ENCODE peak calls at places on chromosomes 13 and 19, in four cellular contexts. V is H1, Y is K562, B is HepG2. F is an unnamed sample.

GRCh38 chr13:44519642-44520041 is 56.5 kb downstream of the TSC22D1 start:
- DNase-seq in B (no peak), Y (no peak), V (no peak), F (no peak)

GRCh38 chr19:33788676-33789075 is 8.0 kb upstream of the KCTD15 start:
- DNase-seq in V (no peak), Y (no peak), B (no peak), F (no peak)

GRCh38 chr19:48190288-48191284 is 20.1 kb downstream of the ZSWIM9 start:
- DNase-seq in V (peak), B (peak), Y (peak), F (no peak)

GRCh38 chr13:63490149-63490548 is 2074.5 kb upstream of the PCDH20 start:
- DNase-seq in V (no peak), Y (no peak), B (no peak), F (no peak)

GRCh38 chr13:76790519-76791289 is 95.5 kb downstream of the KCTD12 start:
- DNase-seq in V (no peak), B (no peak), Y (no peak), F (no peak)

GRCh38 chr13:22451345-22451744 is 729.4 kb upstream of the SGCG start:
- DNase-seq in B (peak), V (no peak), Y (no peak), F (no peak)

GRCh38 chr19:44735011-44735410 is 13.5 kb upstream of the BCL3 start:
- DNase-seq in B (no peak), Y (no peak), V (no peak), F (no peak)

GRCh38 chr19:29807870-29808405 is 3.9 kb upstream of the CCNE1 start:
- DNase-seq in V (no peak), Y (no peak), B (no peak), F (no peak)

DNA sequence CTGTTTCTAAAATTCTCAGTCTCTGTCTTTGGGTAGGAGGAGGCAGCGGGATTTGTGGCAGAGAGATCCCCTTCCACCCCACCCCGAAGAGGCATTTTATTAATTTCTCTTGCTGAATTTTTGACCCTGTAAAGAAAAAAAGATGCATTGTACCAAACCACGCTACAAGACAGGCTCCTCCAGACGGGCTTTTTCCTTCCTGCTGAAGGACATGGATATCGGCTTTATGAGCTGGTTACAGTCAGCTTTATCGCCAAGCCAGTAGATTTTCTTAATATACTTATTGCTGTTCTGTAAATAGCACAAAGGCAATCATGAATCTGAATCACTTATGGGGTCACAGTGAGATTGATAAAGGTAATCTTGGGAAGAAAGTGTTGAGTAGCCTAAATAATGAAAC is 24.5 kb downstream of the MBNL2 start:
- DNase-seq in B (no peak), Y (no peak), V (no peak), F (no peak)
- TF ChIP-seq CBX5 in B (no peak), Y (no peak), V (no peak), F (no peak)

GRCh38 chr19:13937479-13938360 is 497 bp downstream of the PODNL1 start:
- DNase-seq in B (no peak), Y (no peak), V (no peak), F (no peak)
- H3K4me3 ChIP-seq in B (peak), Y (no peak), V (no peak), F (no peak)

GRCh38 chr13:98054301-98054700 is 88.6 kb upstream of the FARP1 start:
- DNase-seq in Y (no peak), B (no peak), V (no peak), F (no peak)
- TF ChIP-seq CBX5 in Y (no peak), B (no peak), V (no peak), F (no peak)

GRCh38 chr19:11652492-11652891 is 55.2 kb downstream of the ZNF627 start:
- DNase-seq in V (no peak), Y (no peak), B (no peak), F (no peak)
- H3K4me3 ChIP-seq in V (no peak), Y (no peak), B (no peak), F (no peak)

DNA sequence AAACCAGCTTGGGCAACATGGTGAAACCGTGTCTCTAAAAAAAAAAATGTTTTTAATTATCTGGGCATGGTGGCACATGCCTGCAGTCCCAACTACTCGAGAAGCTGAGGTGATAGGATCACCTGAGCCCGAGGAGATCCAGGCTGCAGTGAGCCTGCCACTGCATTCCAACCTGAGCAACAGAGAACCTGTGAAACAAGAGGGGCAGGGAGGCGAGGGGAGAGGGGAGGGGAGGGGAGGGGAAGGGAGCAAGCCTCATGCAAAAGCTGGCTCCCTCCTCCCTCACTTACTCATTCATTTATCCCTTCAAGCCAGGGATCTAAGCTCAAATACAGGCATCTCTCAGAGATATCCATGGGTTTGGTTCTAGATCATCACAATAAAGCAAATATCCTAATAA is 8.9 kb downstream of the ATP7B start:
- DNase-seq in V (no peak), Y (no peak), B (no peak), F (no peak)
- TF ChIP-seq CBX5 in V (no peak), Y (no peak), B (no peak), F (no peak)

DNA sequence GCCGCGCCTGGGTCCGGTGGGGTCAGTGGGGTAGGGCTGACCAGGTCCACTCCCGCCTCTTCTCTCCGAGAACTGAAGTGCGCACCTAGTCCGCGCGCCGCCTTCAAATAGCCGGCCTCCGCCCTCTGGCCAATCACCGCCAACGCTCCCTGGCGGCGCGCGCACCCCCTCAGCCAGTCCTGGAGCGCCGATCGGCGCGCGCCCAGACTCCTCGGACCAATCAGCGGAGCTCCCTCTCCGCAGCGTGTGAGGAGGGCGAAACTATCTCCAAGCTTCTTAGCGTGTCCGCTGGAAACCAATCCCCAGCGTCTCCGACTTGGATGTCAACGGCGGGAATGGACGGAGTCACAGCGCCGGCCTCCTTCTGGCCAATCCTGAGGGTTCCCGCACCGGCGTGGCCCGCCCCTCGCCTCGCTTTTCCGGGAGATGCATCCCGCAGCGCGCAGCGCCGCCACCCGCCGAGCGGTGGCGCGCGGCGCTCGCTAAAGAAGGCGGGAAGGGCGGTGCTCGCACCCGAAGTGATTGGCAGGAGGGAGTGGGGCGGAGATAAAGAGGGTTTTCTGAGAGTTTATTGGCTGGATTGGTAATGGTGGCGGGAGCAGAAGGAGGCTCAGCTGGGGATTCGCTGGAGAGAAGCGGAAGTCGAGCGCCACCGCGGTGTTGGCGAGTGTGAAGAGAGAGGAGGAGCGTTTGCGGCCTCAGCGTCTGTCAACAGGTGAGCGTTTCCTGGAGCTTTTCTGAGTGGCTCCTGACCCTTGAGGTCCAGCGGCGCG is at the start of gene ASF1B:
- DNase-seq in Y (peak), B (peak), V (peak), F (peak)
- H3K4me3 ChIP-seq in Y (peak), B (peak), V (peak), F (peak)

GRCh38 chr13:51158365-51158764 is 47.3 kb upstream of the C13orf42 start:
- DNase-seq in Y (no peak), B (peak), V (no peak), F (no peak)

GRCh38 chr13:51154029-51154555 is 43.0 kb upstream of the C13orf42 start:
- DNase-seq in V (no peak), Y (peak), B (no peak), F (no peak)

GRCh38 chr13:51153527-51153926 is 42.5 kb upstream of the C13orf42 start:
- DNase-seq in B (no peak), Y (no peak), V (no peak), F (no peak)

GRCh38 chr13:51156666-51157065 is 45.6 kb upstream of the C13orf42 start:
- DNase-seq in B (no peak), V (no peak), Y (no peak), F (no peak)

GRCh38 chr13:51158923-51159322 is 47.8 kb upstream of the C13orf42 start:
- DNase-seq in V (no peak), B (no peak), Y (no peak), F (no peak)
- TF ChIP-seq CBX5 in V (no peak), B (no peak), Y (no peak), F (no peak)

DNA sequence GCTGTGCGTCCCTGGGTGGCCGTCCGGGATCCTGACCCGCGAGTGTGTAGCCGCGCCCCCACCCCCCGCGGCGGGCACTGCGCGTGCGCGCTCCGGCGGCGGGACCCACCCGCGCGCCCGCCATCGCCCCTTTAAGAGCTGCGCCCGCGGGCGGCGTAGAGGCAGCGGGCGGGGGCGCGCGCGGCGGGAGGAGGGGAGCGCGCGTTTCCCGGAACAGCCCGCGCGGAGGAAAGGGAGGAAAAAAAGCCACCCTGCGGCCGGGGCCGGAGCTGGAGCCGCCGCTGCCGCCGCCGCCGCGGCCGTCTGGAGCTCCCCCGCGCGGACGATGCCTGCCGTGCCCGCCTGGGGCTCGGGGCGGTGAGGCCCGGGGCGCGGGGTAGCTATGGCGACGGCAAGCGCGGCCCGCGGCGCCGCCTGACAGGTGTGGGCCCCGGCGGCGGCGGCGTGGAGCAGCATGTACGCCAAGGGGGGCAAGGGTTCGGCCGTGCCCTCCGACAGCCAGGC is at the start of gene SSBP4:
- DNase-seq in Y (peak), V (no peak), B (peak), F (no peak)
- H3K4me3 ChIP-seq in Y (peak), V (peak), B (peak), F (peak)

DNA sequence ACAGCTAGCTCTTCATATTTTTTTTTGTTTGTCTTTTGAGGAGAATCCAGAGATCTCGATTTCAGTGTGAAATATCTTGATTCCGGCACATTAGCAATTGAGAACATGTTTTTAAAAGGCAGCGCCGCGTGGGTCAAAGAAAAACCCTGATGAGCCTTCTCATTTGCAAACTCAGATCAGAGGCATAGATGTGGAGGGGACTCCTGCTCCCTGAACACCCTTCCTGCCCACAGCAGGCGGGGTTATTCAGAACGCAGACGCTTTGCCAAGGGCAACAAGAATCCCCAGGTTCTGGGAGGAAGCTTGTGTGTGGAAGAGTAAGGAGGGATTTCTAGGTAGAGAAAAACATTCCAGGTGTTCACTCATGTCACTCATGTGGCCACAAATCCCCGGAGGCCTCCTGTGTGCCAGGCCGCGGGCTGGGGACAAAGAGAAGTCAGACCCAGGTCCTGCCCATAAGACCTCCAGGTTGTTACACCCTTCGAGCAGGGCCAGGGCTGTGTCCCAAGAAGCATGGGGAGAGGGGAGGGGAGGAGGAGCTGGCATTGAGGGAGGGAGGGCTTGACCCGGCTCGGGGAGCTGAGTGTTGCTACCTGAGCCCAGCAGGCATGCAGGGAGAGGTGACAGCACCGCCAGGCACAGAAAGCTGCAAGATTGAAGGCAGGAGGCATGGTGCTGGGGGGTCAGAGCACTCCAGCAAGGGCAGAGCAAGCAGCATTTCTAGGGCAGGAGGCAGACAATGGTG is 15.9 kb upstream of the IGLON5 start:
- DNase-seq in V (no peak), Y (no peak), B (no peak), F (no peak)
- TF ChIP-seq CBX5 in V (no peak), Y (no peak), B (no peak), F (no peak)

F was measured in GM12878.